ENCODE peak calls at places on chromosomes 2 and 18, in six cellular contexts. N, Y, P, J, G and I are unnamed samples.

GRCh38 chr18:3441290-3441689 is 8.7 kb upstream of the TGIF1 start:
- DNase-seq in N (no peak), Y (peak), P (no peak), J (no peak), G (no peak), I (no peak)

GRCh38 chr2:151347904-151348303 is 9.5 kb upstream of the TNFAIP6 start:
- DNase-seq in N (no peak), Y (no peak), P (no peak), J (no peak), G (no peak), I (no peak)

GRCh38 chr2:151302879-151303278 is 13.4 kb upstream of the NMI start:
- DNase-seq in N (no peak), Y (peak), P (no peak), J (no peak), G (no peak), I (no peak)

GRCh38 chr2:84846732-84847131 is 34.2 kb downstream of the TRABD2A start:
- DNase-seq in N (no peak), Y (peak), P (no peak), J (no peak), G (no peak), I (no peak)

GRCh38 chr2:177264209-177264538 is 353 bp downstream of the NFE2L2 start:
- DNase-seq in N (no peak), Y (no peak), P (no peak), J (no peak), G (no peak), I (no peak)

GRCh38 chr2:11775384-11775783 is 29.0 kb downstream of the LPIN1 start:
- DNase-seq in N (no peak), Y (peak), P (no peak), J (no peak), G (peak), I (no peak)

GRCh38 chr2:207768168-207768890 is 1.4 kb downstream of the FZD5 start:
- DNase-seq in N (peak), Y (peak), P (no peak), J (peak), G (peak), I (no peak)

GRCh38 chr2:24761866-24762265 is 31.3 kb downstream of the PTRHD1 start:
- DNase-seq in N (no peak), Y (no peak), P (no peak), J (no peak), G (no peak), I (no peak)

GRCh38 chr18:48308027-48308635 is 101.1 kb downstream of the ZBTB7C start:
- DNase-seq in N (peak), Y (no peak), P (no peak), J (no peak), G (no peak), I (no peak)

GRCh38 chr18:65403534-65403933 is 347.3 kb upstream of the CDH7 start:
- DNase-seq in N (no peak), Y (no peak), P (no peak), J (no peak), G (no peak), I (no peak)

GRCh38 chr18:36295880-36296301 is 1.6 kb upstream of the FHOD3 start:
- DNase-seq in N (no peak), Y (no peak), P (no peak), J (no peak), G (no peak), I (no peak)

GRCh38 chr2:55150834-55151233 is 81.3 kb downstream of the CLHC1 start:
- DNase-seq in N (no peak), Y (no peak), P (no peak), J (no peak), G (peak), I (no peak)

GRCh38 chr2:46073540-46074018 is 223.6 kb upstream of the EPAS1 start:
- DNase-seq in N (no peak), Y (peak), P (peak), J (no peak), G (no peak), I (no peak)

GRCh38 chr2:55901322-55901721 is 22.3 kb downstream of the EFEMP1 start:
- DNase-seq in N (no peak), Y (peak), P (no peak), J (no peak), G (no peak), I (no peak)

GRCh38 chr2:146388757-146389156 is 1456.1 kb upstream of the ACVR2A start:
- DNase-seq in N (no peak), Y (peak), P (no peak), J (no peak), G (no peak), I (no peak)

GRCh38 chr2:238803996-238804395 is 43.9 kb upstream of the TWIST2 start:
- DNase-seq in N (no peak), Y (no peak), P (no peak), J (no peak), G (no peak), I (no peak)

GRCh38 chr2:182593394-182593707 is 122.7 kb upstream of the DNAJC10 start:
- DNase-seq in N (no peak), Y (peak), P (no peak), J (no peak), G (no peak), I (no peak)

GRCh38 chr18:55787674-55788073 is 199.7 kb upstream of the TCF4 start:
- DNase-seq in N (no peak), Y (no peak), P (no peak), J (no peak), G (no peak), I (no peak)

GRCh38 chr2:217964255-217964654 is 38.5 kb downstream of the TNS1 start:
- DNase-seq in N (no peak), Y (no peak), P (no peak), J (no peak), G (no peak), I (no peak)

GRCh38 chr2:46098606-46099005 is 198.6 kb upstream of the EPAS1 start:
- DNase-seq in N (no peak), Y (peak), P (no peak), J (no peak), G (peak), I (no peak)

GRCh38 chr2:241561811-241562210 is 3.3 kb downstream of the BOK start:
- DNase-seq in N (peak), Y (peak), P (no peak), J (peak), G (no peak), I (peak)

GRCh38 chr18:32956591-32957310 is 183.9 kb upstream of the KLHL14 start:
- DNase-seq in N (no peak), Y (peak), P (no peak), J (no peak), G (no peak), I (no peak)

GRCh38 chr2:855177-855576 is 95.5 kb upstream of the SNTG2 start:
- DNase-seq in N (no peak), Y (no peak), P (no peak), J (no peak), G (no peak), I (no peak)

GRCh38 chr2:218010116-218010837 is 7.5 kb upstream of the TNS1 start:
- DNase-seq in N (peak), Y (peak), P (peak), J (no peak), G (no peak), I (no peak)

GRCh38 chr18:48228301-48228715 is 180.9 kb downstream of the ZBTB7C start:
- DNase-seq in N (no peak), Y (no peak), P (no peak), J (no peak), G (no peak), I (no peak)

GRCh38 chr18:6069103-6069502 is 173.8 kb upstream of the TMEM200C start:
- DNase-seq in N (no peak), Y (no peak), P (no peak), J (no peak), G (no peak), I (no peak)

GRCh38 chr2:219041252-219041651 is at the start of gene CFAP65:
- DNase-seq in N (peak), Y (peak), P (no peak), J (no peak), G (peak), I (no peak)

GRCh38 chr2:234879671-234880455 is 72.0 kb upstream of the SH3BP4 start:
- DNase-seq in N (no peak), Y (peak), P (no peak), J (no peak), G (no peak), I (no peak)